ENCODE peak calls at places on chromosomes 12 and 14, in seven cellular contexts. One of them, this sample, is unnamed.

GRCh38 chr12:45343269-45344051 is 127.6 kb downstream of the ANO6 start:
- DNase-seq in tibial artery: no peak
- DNase-seq in A673: no peak
- DNase-seq in CD4-positive, alpha-beta T cell: no peak
- DNase-seq in heart left ventricle: no peak
- DNase-seq in AG04450: no peak
- DNase-seq in astrocyte: peak; percentile 39
- DNase-seq in this sample: peak; percentile 19

GRCh38 chr14:54424479-54424901 is 16.7 kb downstream of the CNIH1 start:
- DNase-seq in heart left ventricle: no peak
- DNase-seq in A673: no peak
- DNase-seq in AG04450: no peak
- DNase-seq in CD4-positive, alpha-beta T cell: no peak
- DNase-seq in astrocyte: no peak
- DNase-seq in tibial artery: no peak
- DNase-seq in this sample: no peak

GRCh38 chr12:53214687-53215455 is 7.8 kb upstream of the ITGB7 start:
- DNase-seq in heart left ventricle: peak; percentile 78
- DNase-seq in CD4-positive, alpha-beta T cell: no peak
- DNase-seq in tibial artery: peak; percentile 70
- DNase-seq in AG04450: no peak
- DNase-seq in astrocyte: no peak
- DNase-seq in A673: no peak
- DNase-seq in this sample: no peak

GRCh38 chr14:68208726-68209125 is 389.1 kb downstream of the RAD51B start:
- DNase-seq in astrocyte: no peak
- DNase-seq in CD4-positive, alpha-beta T cell: no peak
- DNase-seq in A673: no peak
- DNase-seq in AG04450: no peak
- DNase-seq in heart left ventricle: no peak
- DNase-seq in tibial artery: no peak
- DNase-seq in this sample: no peak

GRCh38 chr12:80847575-80847974 is 90.2 kb downstream of the LIN7A start:
- DNase-seq in CD4-positive, alpha-beta T cell: no peak
- DNase-seq in heart left ventricle: no peak
- DNase-seq in astrocyte: no peak
- DNase-seq in tibial artery: no peak
- DNase-seq in AG04450: no peak
- DNase-seq in A673: no peak
- DNase-seq in this sample: no peak

GRCh38 chr12:5748027-5748426 is 197.0 kb downstream of the ANO2 start:
- DNase-seq in heart left ventricle: no peak
- DNase-seq in CD4-positive, alpha-beta T cell: no peak
- DNase-seq in astrocyte: no peak
- DNase-seq in A673: no peak
- DNase-seq in tibial artery: no peak
- DNase-seq in AG04450: no peak
- DNase-seq in this sample: no peak

GRCh38 chr12:81729781-81730180 is 29.4 kb downstream of the PPFIA2 start:
- DNase-seq in CD4-positive, alpha-beta T cell: no peak
- DNase-seq in tibial artery: no peak
- DNase-seq in astrocyte: no peak
- DNase-seq in A673: no peak
- DNase-seq in AG04450: no peak
- DNase-seq in heart left ventricle: no peak
- DNase-seq in this sample: no peak

GRCh38 chr14:58774531-58774930 is 136.8 kb downstream of the DACT1 start:
- DNase-seq in astrocyte: no peak
- DNase-seq in tibial artery: no peak
- DNase-seq in heart left ventricle: no peak
- DNase-seq in AG04450: no peak
- DNase-seq in CD4-positive, alpha-beta T cell: no peak
- DNase-seq in A673: no peak
- DNase-seq in this sample: no peak

GRCh38 chr14:75906680-75907280 is 75.0 kb downstream of the TGFB3 start:
- DNase-seq in CD4-positive, alpha-beta T cell: peak; percentile 58
- DNase-seq in tibial artery: no peak
- DNase-seq in A673: peak; percentile 64
- DNase-seq in AG04450: peak; percentile 36
- DNase-seq in astrocyte: peak; percentile 29
- DNase-seq in heart left ventricle: no peak
- DNase-seq in this sample: peak; percentile 49

GRCh38 chr14:101854366-101854765 is 92.9 kb downstream of the PPP2R5C start:
- DNase-seq in astrocyte: no peak
- DNase-seq in A673: no peak
- DNase-seq in heart left ventricle: no peak
- DNase-seq in AG04450: no peak
- DNase-seq in tibial artery: no peak
- DNase-seq in CD4-positive, alpha-beta T cell: no peak
- DNase-seq in this sample: no peak

GRCh38 chr12:2959508-2960431 is 573 bp downstream of the TEAD4 start:
- DNase-seq in astrocyte: peak; percentile 61
- DNase-seq in CD4-positive, alpha-beta T cell: no peak
- DNase-seq in tibial artery: peak; percentile 82
- DNase-seq in A673: peak; percentile 72
- DNase-seq in AG04450: no peak
- DNase-seq in heart left ventricle: peak; percentile 75
- DNase-seq in this sample: peak; percentile 58

GRCh38 chr12:42396473-42397259 is 70.7 kb downstream of the PPHLN1 start:
- DNase-seq in heart left ventricle: no peak
- DNase-seq in tibial artery: no peak
- DNase-seq in A673: no peak
- DNase-seq in CD4-positive, alpha-beta T cell: no peak
- DNase-seq in AG04450: no peak
- DNase-seq in astrocyte: no peak
- DNase-seq in this sample: no peak

GRCh38 chr12:53190108-53190729 is 9.5 kb upstream of the CSAD start:
- DNase-seq in tibial artery: peak; percentile 78
- DNase-seq in A673: peak; percentile 74
- DNase-seq in CD4-positive, alpha-beta T cell: peak; percentile 42
- DNase-seq in AG04450: no peak
- DNase-seq in heart left ventricle: peak; percentile 76
- DNase-seq in astrocyte: peak; percentile 37
- DNase-seq in this sample: peak; percentile 50

GRCh38 chr12:93839076-93839475 is 161.9 kb downstream of the CRADD start:
- DNase-seq in astrocyte: no peak
- DNase-seq in A673: no peak
- DNase-seq in CD4-positive, alpha-beta T cell: no peak
- DNase-seq in tibial artery: no peak
- DNase-seq in heart left ventricle: no peak
- DNase-seq in AG04450: no peak
- DNase-seq in this sample: peak; percentile 30
- TF ChIP-seq CTCF in astrocyte: no peak
- TF ChIP-seq CTCF in A673: no peak
- TF ChIP-seq CTCF in CD4-positive, alpha-beta T cell: no peak
- TF ChIP-seq CTCF in tibial artery: no peak
- TF ChIP-seq CTCF in heart left ventricle: no peak
- TF ChIP-seq CTCF in AG04450: no peak
- TF ChIP-seq CTCF in this sample: no peak

DNA sequence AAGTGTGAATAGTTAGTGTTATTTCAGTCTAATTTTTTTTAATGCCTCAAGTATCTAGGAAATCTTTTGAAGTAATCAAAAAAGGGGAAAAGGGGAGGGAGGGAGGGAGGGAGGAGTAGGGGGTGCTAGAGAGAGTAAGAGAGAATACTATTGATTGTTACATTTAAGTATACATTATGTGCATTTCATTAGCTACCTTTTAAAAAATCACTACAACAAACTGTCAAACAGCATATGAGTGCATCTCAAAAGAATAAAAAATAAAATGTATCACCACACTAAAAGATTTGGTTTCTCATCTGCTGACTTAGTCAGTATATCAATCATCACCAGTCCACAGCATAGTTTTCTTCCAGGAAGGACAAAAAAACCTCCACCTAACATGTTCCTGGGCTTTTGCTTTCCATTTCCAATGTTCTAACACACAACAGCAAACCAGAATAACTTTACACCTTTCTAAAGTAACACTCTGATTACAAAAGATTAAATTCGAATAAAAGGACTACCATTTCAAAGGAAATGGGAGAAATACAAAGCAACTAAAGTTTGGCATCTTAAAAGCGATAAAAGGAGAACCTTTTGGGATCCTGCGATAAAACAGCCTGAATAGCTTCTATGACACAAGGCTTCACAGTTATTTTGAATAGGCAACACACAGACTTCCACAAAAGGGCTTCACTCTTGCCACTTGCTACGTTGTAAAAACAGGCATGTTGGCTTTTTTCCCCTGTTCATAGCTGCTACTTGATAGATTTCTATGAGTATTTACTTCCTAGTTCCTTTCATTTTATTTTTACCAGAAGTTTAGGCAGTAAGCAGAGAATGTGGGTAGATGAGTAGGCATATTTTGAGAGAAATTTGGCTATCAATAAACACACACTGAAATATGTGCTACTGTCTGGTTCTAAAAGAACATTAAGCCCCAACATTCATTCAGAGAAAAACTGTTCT is 160.9 kb downstream of the EPS8 start:
- DNase-seq in tibial artery: no peak
- DNase-seq in CD4-positive, alpha-beta T cell: no peak
- DNase-seq in heart left ventricle: no peak
- DNase-seq in A673: no peak
- DNase-seq in astrocyte: peak; percentile 65
- DNase-seq in AG04450: no peak
- DNase-seq in this sample: no peak
- H3K27ac ChIP-seq in tibial artery: peak overlapping the region; percentile 79
- H3K27ac ChIP-seq in CD4-positive, alpha-beta T cell: no peak overlapping the region
- H3K27ac ChIP-seq in heart left ventricle: peak overlapping the region; percentile 84
- H3K27ac ChIP-seq in A673: no peak overlapping the region
- H3K27ac ChIP-seq in astrocyte: peak overlapping the region; percentile 97
- H3K27ac ChIP-seq in AG04450: peak overlapping the region; percentile 88
- H3K27ac ChIP-seq in this sample: no peak overlapping the region

GRCh38 chr14:23052182-23052623 is 5.1 kb downstream of the CDH24 start:
- DNase-seq in tibial artery: no peak
- DNase-seq in heart left ventricle: no peak
- DNase-seq in A673: peak; percentile 44
- DNase-seq in CD4-positive, alpha-beta T cell: no peak
- DNase-seq in AG04450: no peak
- DNase-seq in astrocyte: no peak
- DNase-seq in this sample: no peak
- TF ChIP-seq CTCF in tibial artery: peak; percentile 9
- TF ChIP-seq CTCF in heart left ventricle: peak; percentile 44
- TF ChIP-seq CTCF in A673: peak; percentile 49
- TF ChIP-seq CTCF in CD4-positive, alpha-beta T cell: no peak
- TF ChIP-seq CTCF in AG04450: no peak
- TF ChIP-seq CTCF in astrocyte: no peak
- TF ChIP-seq CTCF in this sample: no peak

GRCh38 chr14:64703393-64704144 is 655 bp upstream of the PLEKHG3 start:
- DNase-seq in tibial artery: no peak
- DNase-seq in AG04450: no peak
- DNase-seq in A673: no peak
- DNase-seq in CD4-positive, alpha-beta T cell: no peak
- DNase-seq in heart left ventricle: no peak
- DNase-seq in astrocyte: peak; percentile 35
- DNase-seq in this sample: no peak
- H3K27ac ChIP-seq in tibial artery: peak overlapping the region; percentile 95
- H3K27ac ChIP-seq in AG04450: no peak overlapping the region
- H3K27ac ChIP-seq in A673: peak overlapping the region; percentile 76
- H3K27ac ChIP-seq in CD4-positive, alpha-beta T cell: peak overlapping the region; percentile 63
- H3K27ac ChIP-seq in heart left ventricle: peak overlapping the region; percentile 92
- H3K27ac ChIP-seq in astrocyte: peak overlapping the region; percentile 60
- H3K27ac ChIP-seq in this sample: peak overlapping the region; percentile 88